ENCODE peak calls at places on chromosome 6, in ten cellular contexts. H, F, U, X, S, O, W, C, Z and A are unnamed samples.

GRCh38 chr6:39432311-39433025 is 110.0 kb upstream of the KCNK16 start:
- DNase-seq in H (no peak), F (no peak), U (no peak), X (no peak), S (peak; percentile 85), O (no peak), W (no peak), C (no peak), Z (no peak), A (no peak)

GRCh38 chr6:149717588-149718458 is at the start of gene LATS1:
- DNase-seq in H (peak; percentile 76), F (peak; percentile 91), U (peak; percentile 72), X (peak; percentile 88), S (peak; percentile 95), O (peak; percentile 74), W (peak; percentile 85), C (no peak), Z (peak; percentile 92), A (peak; percentile 90)

GRCh38 chr6:11833626-11834592 is 55.3 kb upstream of the ADTRP start:
- DNase-seq in H (no peak), F (no peak), U (peak; percentile 97), X (no peak), S (no peak), O (no peak), W (no peak), C (peak; percentile 84), Z (no peak), A (no peak)

GRCh38 chr6:30150671-30151395 is 10.2 kb downstream of the TRIM10 start:
- DNase-seq in H (peak; percentile 8), F (no peak), U (no peak), X (no peak), S (peak; percentile 30), O (no peak), W (no peak), C (no peak), Z (no peak), A (no peak)

GRCh38 chr6:79713701-79714322 is 82.7 kb downstream of the SH3BGRL2 start:
- DNase-seq in H (peak; percentile 50), F (peak; percentile 51), U (peak; percentile 46), X (peak; percentile 49), S (peak; percentile 41), O (peak; percentile 44), W (peak; percentile 58), C (no peak), Z (peak; percentile 78), A (peak; percentile 38)

GRCh38 chr6:90328004-90328403 is 31.4 kb upstream of the BACH2 start:
- DNase-seq in H (peak; percentile 39), F (no peak), U (no peak), X (peak; percentile 16), S (peak; percentile 51), O (no peak), W (peak; percentile 40), C (no peak), Z (no peak), A (no peak)

GRCh38 chr6:39865011-39865888 is 69.0 kb downstream of the MOCS1 start:
- DNase-seq in H (peak; percentile 60), F (peak; percentile 67), U (peak; percentile 36), X (peak; percentile 59), S (peak; percentile 68), O (peak; percentile 27), W (peak; percentile 57), C (no peak), Z (peak; percentile 81), A (peak; percentile 67)

GRCh38 chr6:123393333-123393732 is 243.4 kb downstream of the TRDN start:
- DNase-seq in H (no peak), F (peak; percentile 2), U (peak; percentile 55), X (peak; percentile 35), S (peak; percentile 35), O (no peak), W (peak; percentile 12), C (no peak), Z (no peak), A (no peak)

GRCh38 chr6:156977527-156978291 is 200.5 kb downstream of the ARID1B start:
- DNase-seq in H (peak; percentile 47), F (no peak), U (no peak), X (no peak), S (peak; percentile 65), O (no peak), W (peak; percentile 53), C (no peak), Z (no peak), A (no peak)

GRCh38 chr6:19137419-19138035 is 699.6 kb upstream of the ID4 start:
- DNase-seq in H (no peak), F (no peak), U (no peak), X (no peak), S (no peak), O (no peak), W (no peak), C (no peak), Z (no peak), A (no peak)

GRCh38 chr6:136066005-136066404 is 184.1 kb downstream of the MTFR2 start:
- DNase-seq in H (peak; percentile 43), F (no peak), U (no peak), X (no peak), S (peak; percentile 37), O (no peak), W (peak; percentile 63), C (no peak), Z (no peak), A (no peak)

GRCh38 chr6:104527761-104528415 is 331.8 kb downstream of the HACE1 start:
- DNase-seq in H (no peak), F (peak; percentile 70), U (peak; percentile 29), X (no peak), S (peak; percentile 43), O (no peak), W (peak; percentile 30), C (no peak), Z (peak; percentile 54), A (no peak)

DNA sequence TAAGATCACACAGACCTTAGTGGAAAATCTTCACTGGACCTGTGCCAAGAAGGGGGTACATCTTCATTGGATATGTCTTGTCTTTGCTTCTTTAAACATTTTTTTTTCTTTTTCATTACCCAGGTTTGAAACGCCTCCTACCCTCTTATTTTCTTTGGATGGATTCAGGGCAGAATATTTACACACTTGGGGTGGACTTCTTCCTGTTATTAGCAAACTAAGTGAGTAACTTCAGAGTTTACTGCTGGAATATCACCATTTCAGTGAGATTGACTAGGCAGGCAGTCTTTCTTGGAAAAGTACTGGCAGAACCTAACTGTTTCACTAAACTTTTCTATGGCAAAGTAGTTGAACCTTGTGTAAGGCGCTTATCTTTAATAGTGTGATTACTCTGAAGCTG is 47.0 kb downstream of the ENPP1 start:
- DNase-seq in H (peak; percentile 13), F (no peak), U (no peak), X (no peak), S (no peak), O (no peak), W (no peak), C (no peak), Z (no peak), A (no peak)
- H2AFZ ChIP-seq in H (no peak overlapping the region), F (no peak overlapping the region), U (no peak overlapping the region), X (no peak overlapping the region), S (no peak overlapping the region), O (no peak overlapping the region), W (no peak overlapping the region), C (no peak overlapping the region), Z (no peak overlapping the region), A (no peak overlapping the region)

DNA sequence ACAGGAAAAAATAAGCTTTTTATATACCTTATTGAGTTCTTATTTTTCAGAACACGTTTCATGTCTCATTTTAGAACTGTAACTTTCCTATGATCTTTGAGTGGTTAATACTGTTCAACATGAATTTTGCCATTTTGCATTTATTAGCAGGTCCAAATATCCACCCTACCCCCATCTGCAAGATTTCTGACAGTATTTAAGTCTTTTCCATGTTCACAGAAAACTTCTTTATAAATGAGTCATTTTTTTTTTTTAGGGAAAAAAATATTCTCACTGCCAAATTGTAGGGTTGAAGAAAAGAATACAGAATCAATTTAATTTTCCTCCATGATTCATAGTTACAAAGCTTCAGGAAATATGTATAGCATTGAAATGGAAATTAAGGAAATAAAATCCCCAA is 101.8 kb downstream of the COL21A1 start:
- DNase-seq in H (no peak), F (no peak), U (no peak), X (no peak), S (peak; percentile 28), O (no peak), W (peak; percentile 33), C (no peak), Z (no peak), A (no peak)
- H3K4me3 ChIP-seq in H (no peak overlapping the region), F (no peak overlapping the region), U (no peak overlapping the region), X (no peak overlapping the region), S (no peak overlapping the region), O (no peak overlapping the region), W (no peak overlapping the region), C (no peak overlapping the region), Z (no peak overlapping the region), A (no peak overlapping the region)

DNA sequence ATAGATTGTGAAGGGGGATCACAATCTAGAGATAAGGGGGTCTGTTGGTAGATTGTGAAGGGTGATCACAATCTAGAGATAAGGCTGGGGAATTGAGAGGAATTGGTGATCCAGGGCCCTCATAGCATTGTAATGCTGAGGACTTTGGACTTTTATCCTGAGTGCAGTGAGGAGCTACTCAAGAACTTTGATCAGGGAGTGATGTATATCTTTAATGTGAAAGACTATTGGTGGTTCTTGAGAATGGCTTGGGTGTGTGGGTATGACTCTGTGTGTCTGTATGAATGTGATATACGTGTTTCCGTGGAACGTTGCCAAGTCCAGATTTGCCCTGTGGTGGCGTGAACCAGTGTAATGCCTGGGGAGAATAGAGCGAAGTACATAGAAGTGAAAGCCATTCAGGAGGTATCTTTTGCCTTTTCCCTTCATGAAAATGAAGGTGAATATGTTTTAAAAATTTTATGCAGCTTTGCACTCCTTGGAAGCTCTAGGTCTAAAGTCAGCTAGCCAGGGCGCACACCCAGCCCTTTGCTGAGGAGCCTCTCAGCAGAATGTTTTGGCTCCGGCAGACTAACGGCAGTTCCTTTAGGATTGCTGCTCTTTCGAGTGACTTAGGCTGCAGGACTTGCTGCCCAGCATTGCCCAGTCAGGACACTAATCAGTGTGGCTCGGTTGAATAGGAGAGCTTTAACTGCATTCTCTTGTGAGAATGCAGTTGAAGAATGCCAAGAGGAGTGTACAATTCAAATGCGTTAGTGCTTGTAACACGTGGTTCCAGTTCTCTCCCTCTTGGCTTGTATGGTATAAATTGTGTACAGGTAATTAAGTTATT is 3.5 kb downstream of the ZFAND3 start:
- DNase-seq in H (no peak), F (no peak), U (no peak), X (peak; percentile 22), S (peak; percentile 59), O (peak; percentile 57), W (no peak), C (no peak), Z (peak; percentile 84), A (no peak)
- H3K4me1 ChIP-seq in H (peaks cover 21% of the 10 kb centered on the region), F (peaks cover 15% of the 10 kb centered on the region), U (peaks cover 9% of the 10 kb centered on the region), X (peaks cover 12% of the 10 kb centered on the region), S (peaks cover 62% of the 10 kb centered on the region), O (peaks cover 14% of the 10 kb centered on the region), W (peaks cover 8% of the 10 kb centered on the region), C (peaks cover under 1% of the 10 kb centered on the region), Z (peaks cover 38% of the 10 kb centered on the region), A (peaks cover 49% of the 10 kb centered on the region)

DNA sequence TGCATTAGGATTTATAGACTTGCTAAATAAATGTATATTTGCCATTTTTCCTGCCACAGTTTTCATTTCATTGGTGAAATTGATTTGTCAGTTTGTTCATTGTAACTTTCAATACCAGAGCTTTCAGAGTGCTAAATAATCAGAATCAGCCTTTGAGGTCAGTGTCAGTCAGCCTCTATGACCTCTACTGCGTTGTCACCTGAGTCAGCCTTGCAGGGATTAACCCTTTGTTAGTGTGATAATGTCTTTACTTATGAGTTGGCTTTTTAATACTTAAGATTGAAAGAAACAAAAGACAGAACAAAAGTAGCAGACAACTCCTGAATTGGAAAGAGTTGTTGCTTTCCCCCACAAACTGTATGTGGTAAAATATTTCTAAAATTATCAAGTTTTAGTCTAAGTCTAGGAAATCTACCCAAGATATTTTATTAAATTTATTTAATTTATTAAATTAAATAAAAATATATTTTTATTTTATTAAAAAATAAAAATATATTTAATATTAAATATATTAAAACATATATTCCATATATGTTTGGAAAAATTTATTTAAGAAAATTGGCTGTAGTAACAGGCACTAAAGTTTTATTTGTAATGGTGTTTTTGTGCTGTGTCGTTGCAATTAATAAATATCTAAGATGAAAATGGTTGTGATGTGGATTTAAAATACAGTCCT is 125.2 kb downstream of the AFG1L start:
- DNase-seq in H (no peak), F (no peak), U (no peak), X (no peak), S (no peak), O (no peak), W (no peak), C (no peak), Z (no peak), A (no peak)
- H2AFZ ChIP-seq in H (no peak overlapping the region), F (no peak overlapping the region), U (no peak overlapping the region), X (no peak overlapping the region), S (no peak overlapping the region), O (no peak overlapping the region), W (no peak overlapping the region), C (no peak overlapping the region), Z (no peak overlapping the region), A (no peak overlapping the region)